ENCODE peak calls at places on chromosomes 2 and 18, in four cellular contexts. T, R, W and S are unnamed samples.

GRCh38 chr2:202311823-202312388 is 46.3 kb downstream of the NOP58 start:
- DNase-seq in R (no peak), T (no peak), W (no peak), S (no peak)

GRCh38 chr2:98634406-98635092 is 26.2 kb downstream of the UNC50 start:
- DNase-seq in T (no peak), R (no peak), W (peak), S (peak)

GRCh38 chr2:15218423-15219086 is 342.6 kb downstream of the NBAS start:
- DNase-seq in R (no peak), T (no peak), W (no peak), S (no peak)

GRCh38 chr2:84078466-84078865 is 380.6 kb downstream of the SUCLG1 start:
- DNase-seq in T (no peak), W (no peak), R (no peak), S (no peak)

GRCh38 chr2:152506843-152507242 is 171.9 kb downstream of the FMNL2 start:
- DNase-seq in T (peak), R (peak), W (no peak), S (no peak)

GRCh38 chr2:204472375-204472774 is 72.9 kb upstream of the PARD3B start:
- DNase-seq in W (no peak), R (no peak), T (peak), S (no peak)

GRCh38 chr2:25380586-25381360 is 39.0 kb upstream of the DNMT3A start:
- DNase-seq in R (no peak), W (no peak), T (no peak), S (no peak)

GRCh38 chr18:23259701-23260661 is 124.7 kb downstream of the CABLES1 start:
- DNase-seq in R (peak), W (peak), T (peak), S (no peak)

GRCh38 chr18:48059363-48060109 is 129.1 kb upstream of the SMAD2 start:
- DNase-seq in W (no peak), T (no peak), R (no peak), S (no peak)

GRCh38 chr2:228768818-228769217 is 502.3 kb downstream of the PID1 start:
- DNase-seq in T (peak), W (no peak), R (peak), S (no peak)

GRCh38 chr18:25187582-25188291 is 164.2 kb downstream of the ZNF521 start:
- DNase-seq in W (no peak), T (no peak), R (no peak), S (no peak)

GRCh38 chr2:241924069-241924908 is 54.8 kb downstream of the RTP5 start:
- DNase-seq in R (no peak), T (no peak), W (no peak), S (no peak)

GRCh38 chr18:57095884-57096283 is 51.0 kb upstream of the BOD1L2 start:
- DNase-seq in R (peak), T (no peak), W (no peak), S (no peak)

GRCh38 chr2:42009657-42010580 is 37.9 kb upstream of the PKDCC start:
- DNase-seq in R (no peak), T (peak), W (no peak), S (no peak)

GRCh38 chr18:3453540-3454364 is 3.8 kb downstream of the TGIF1 start:
- DNase-seq in R (peak), W (peak), T (peak), S (no peak)

GRCh38 chr2:39563572-39563971 is 102.1 kb upstream of the TMEM178A start:
- DNase-seq in T (no peak), W (no peak), R (no peak), S (no peak)